ENCODE peak calls at places on chromosomes 1 and 21, in eight cellular contexts. One of them, this sample, is unnamed.

GRCh38 chr1:87226341-87226760 is 102.3 kb upstream of the LMO4 start:
- DNase-seq in GM10248: no peak
- DNase-seq in T-helper 22 cell: no peak
- DNase-seq in NCI-H1092: no peak
- DNase-seq in EH: peak
- DNase-seq in NCI-H1417 treated with DMSO at 0.1 percent for 48 hours: no peak
- DNase-seq in hippocampal formation: no peak
- DNase-seq in left lung: no peak
- DNase-seq in this sample: peak

GRCh38 chr1:30034105-30034626 is 689.2 kb downstream of the MATN1 start:
- DNase-seq in GM10248: peak
- DNase-seq in T-helper 22 cell: no peak
- DNase-seq in NCI-H1092: no peak
- DNase-seq in EH: no peak
- DNase-seq in NCI-H1417 treated with DMSO at 0.1 percent for 48 hours: no peak
- DNase-seq in hippocampal formation: no peak
- DNase-seq in left lung: no peak
- DNase-seq in this sample: no peak

GRCh38 chr21:41876928-41877652 is 2.1 kb downstream of the PRDM15 start:
- DNase-seq in GM10248: no peak
- DNase-seq in T-helper 22 cell: no peak
- DNase-seq in NCI-H1092: no peak
- DNase-seq in EH: no peak
- DNase-seq in NCI-H1417 treated with DMSO at 0.1 percent for 48 hours: no peak
- DNase-seq in hippocampal formation: no peak
- DNase-seq in left lung: no peak
- DNase-seq in this sample: no peak

GRCh38 chr21:32020551-32020950 is 147.7 kb downstream of the HUNK start:
- DNase-seq in GM10248: no peak
- DNase-seq in T-helper 22 cell: no peak
- DNase-seq in NCI-H1092: no peak
- DNase-seq in EH: no peak
- DNase-seq in NCI-H1417 treated with DMSO at 0.1 percent for 48 hours: no peak
- DNase-seq in hippocampal formation: no peak
- DNase-seq in left lung: no peak
- DNase-seq in this sample: no peak

GRCh38 chr1:25040122-25040685 is 110.1 kb upstream of the RUNX3 start:
- DNase-seq in GM10248: no peak
- DNase-seq in T-helper 22 cell: no peak
- DNase-seq in NCI-H1092: no peak
- DNase-seq in EH: no peak
- DNase-seq in NCI-H1417 treated with DMSO at 0.1 percent for 48 hours: no peak
- DNase-seq in hippocampal formation: no peak
- DNase-seq in left lung: peak
- DNase-seq in this sample: no peak

GRCh38 chr1:152110860-152111514 is 4.3 kb downstream of the TCHH start:
- DNase-seq in GM10248: peak
- DNase-seq in T-helper 22 cell: no peak
- DNase-seq in NCI-H1092: peak
- DNase-seq in EH: peak
- DNase-seq in NCI-H1417 treated with DMSO at 0.1 percent for 48 hours: no peak
- DNase-seq in hippocampal formation: no peak
- DNase-seq in left lung: peak
- DNase-seq in this sample: no peak

GRCh38 chr1:22018583-22019559 is 17.4 kb downstream of the CELA3A start:
- DNase-seq in GM10248: peak
- DNase-seq in T-helper 22 cell: peak
- DNase-seq in NCI-H1092: no peak
- DNase-seq in EH: peak
- DNase-seq in NCI-H1417 treated with DMSO at 0.1 percent for 48 hours: no peak
- DNase-seq in hippocampal formation: no peak
- DNase-seq in left lung: no peak
- DNase-seq in this sample: no peak

GRCh38 chr1:9593492-9594465 is 5.1 kb downstream of the TMEM201 start:
- DNase-seq in GM10248: peak
- DNase-seq in T-helper 22 cell: no peak
- DNase-seq in NCI-H1092: peak
- DNase-seq in EH: peak
- DNase-seq in NCI-H1417 treated with DMSO at 0.1 percent for 48 hours: peak
- DNase-seq in hippocampal formation: no peak
- DNase-seq in left lung: peak
- DNase-seq in this sample: peak

GRCh38 chr1:53349369-53349705 is 21.5 kb upstream of the LRP8 start:
- DNase-seq in GM10248: no peak
- DNase-seq in T-helper 22 cell: no peak
- DNase-seq in NCI-H1092: no peak
- DNase-seq in EH: no peak
- DNase-seq in NCI-H1417 treated with DMSO at 0.1 percent for 48 hours: no peak
- DNase-seq in hippocampal formation: no peak
- DNase-seq in left lung: no peak
- DNase-seq in this sample: peak

GRCh38 chr1:47189844-47190562 is at the start of gene PDZK1IP1:
- DNase-seq in GM10248: no peak
- DNase-seq in T-helper 22 cell: no peak
- DNase-seq in NCI-H1092: no peak
- DNase-seq in EH: peak
- DNase-seq in NCI-H1417 treated with DMSO at 0.1 percent for 48 hours: no peak
- DNase-seq in hippocampal formation: no peak
- DNase-seq in left lung: peak
- DNase-seq in this sample: peak

GRCh38 chr1:3038571-3039181 is 17.4 kb downstream of the ACTRT2 start:
- DNase-seq in GM10248: no peak
- DNase-seq in T-helper 22 cell: no peak
- DNase-seq in NCI-H1092: no peak
- DNase-seq in EH: no peak
- DNase-seq in NCI-H1417 treated with DMSO at 0.1 percent for 48 hours: no peak
- DNase-seq in hippocampal formation: no peak
- DNase-seq in left lung: peak
- DNase-seq in this sample: no peak

GRCh38 chr1:31934706-31935629 is 3.2 kb downstream of the PTP4A2 start:
- DNase-seq in GM10248: no peak
- DNase-seq in T-helper 22 cell: no peak
- DNase-seq in NCI-H1092: no peak
- DNase-seq in EH: peak
- DNase-seq in NCI-H1417 treated with DMSO at 0.1 percent for 48 hours: no peak
- DNase-seq in hippocampal formation: no peak
- DNase-seq in left lung: no peak
- DNase-seq in this sample: no peak

This sample was measured in ureter.